ENCODE peak calls at places on chromosomes 3 and 15, in seven cellular contexts. One of them, this sample, is unnamed.

GRCh38 chr3:128726691-128727031 is 678 bp downstream of the RAB7A start:
- DNase-seq in AG10803: peak
- DNase-seq in kidney epithelial cell: peak
- DNase-seq in tibial nerve: peak
- DNase-seq in MCF 10A: peak
- DNase-seq in cardiac muscle cell: peak
- DNase-seq in uterus: peak
- DNase-seq in this sample: peak

GRCh38 chr15:81296673-81297072 is 27.3 kb downstream of the STARD5 start:
- DNase-seq in AG10803: no peak
- DNase-seq in uterus: no peak
- DNase-seq in tibial nerve: no peak
- DNase-seq in cardiac muscle cell: no peak
- DNase-seq in kidney epithelial cell: no peak
- DNase-seq in MCF 10A: peak
- DNase-seq in this sample: peak

GRCh38 chr3:81277853-81278252 is 483.6 kb downstream of the GBE1 start:
- DNase-seq in tibial nerve: no peak
- DNase-seq in MCF 10A: no peak
- DNase-seq in cardiac muscle cell: peak
- DNase-seq in AG10803: peak
- DNase-seq in kidney epithelial cell: no peak
- DNase-seq in uterus: no peak
- DNase-seq in this sample: no peak

GRCh38 chr3:194286747-194287146 is 64.4 kb downstream of the CPN2 start:
- DNase-seq in AG10803: no peak
- DNase-seq in kidney epithelial cell: no peak
- DNase-seq in uterus: peak
- DNase-seq in tibial nerve: no peak
- DNase-seq in MCF 10A: no peak
- DNase-seq in cardiac muscle cell: no peak
- DNase-seq in this sample: no peak

GRCh38 chr3:122092460-122093165 is 37.5 kb downstream of the CD86 start:
- DNase-seq in uterus: no peak
- DNase-seq in kidney epithelial cell: no peak
- DNase-seq in tibial nerve: no peak
- DNase-seq in cardiac muscle cell: peak
- DNase-seq in MCF 10A: peak
- DNase-seq in AG10803: peak
- DNase-seq in this sample: peak

GRCh38 chr3:113534365-113534764 is 2.0 kb downstream of the SIDT1 start:
- DNase-seq in MCF 10A: no peak
- DNase-seq in cardiac muscle cell: no peak
- DNase-seq in tibial nerve: no peak
- DNase-seq in uterus: no peak
- DNase-seq in kidney epithelial cell: no peak
- DNase-seq in AG10803: no peak
- DNase-seq in this sample: no peak

GRCh38 chr3:118675305-118675704 is 359.3 kb downstream of the IGSF11 start:
- DNase-seq in tibial nerve: no peak
- DNase-seq in AG10803: no peak
- DNase-seq in cardiac muscle cell: no peak
- DNase-seq in uterus: no peak
- DNase-seq in kidney epithelial cell: no peak
- DNase-seq in MCF 10A: no peak
- DNase-seq in this sample: no peak

GRCh38 chr15:57111002-57111401 is 192.6 kb downstream of the TCF12 start:
- DNase-seq in MCF 10A: no peak
- DNase-seq in cardiac muscle cell: no peak
- DNase-seq in kidney epithelial cell: no peak
- DNase-seq in tibial nerve: no peak
- DNase-seq in uterus: no peak
- DNase-seq in AG10803: no peak
- DNase-seq in this sample: no peak

GRCh38 chr3:63762180-63762579 is 56.9 kb upstream of the C3orf49 start:
- DNase-seq in cardiac muscle cell: peak
- DNase-seq in AG10803: peak
- DNase-seq in tibial nerve: no peak
- DNase-seq in MCF 10A: no peak
- DNase-seq in uterus: no peak
- DNase-seq in kidney epithelial cell: no peak
- DNase-seq in this sample: no peak

GRCh38 chr3:129180461-129180860 is 3.2 kb downstream of the CNBP start:
- DNase-seq in uterus: no peak
- DNase-seq in tibial nerve: no peak
- DNase-seq in kidney epithelial cell: no peak
- DNase-seq in cardiac muscle cell: peak
- DNase-seq in AG10803: peak
- DNase-seq in MCF 10A: peak
- DNase-seq in this sample: no peak

GRCh38 chr15:25679492-25679891 is 183.6 kb downstream of the ATP10A start:
- DNase-seq in tibial nerve: no peak
- DNase-seq in kidney epithelial cell: no peak
- DNase-seq in cardiac muscle cell: no peak
- DNase-seq in MCF 10A: no peak
- DNase-seq in uterus: no peak
- DNase-seq in AG10803: no peak
- DNase-seq in this sample: no peak

GRCh38 chr15:58513008-58513407 is 81.2 kb downstream of the LIPC start:
- DNase-seq in uterus: no peak
- DNase-seq in cardiac muscle cell: no peak
- DNase-seq in MCF 10A: no peak
- DNase-seq in AG10803: no peak
- DNase-seq in tibial nerve: no peak
- DNase-seq in kidney epithelial cell: no peak
- DNase-seq in this sample: no peak

GRCh38 chr3:40875581-40875980 is 323.7 kb upstream of the CTNNB1 start:
- DNase-seq in tibial nerve: no peak
- DNase-seq in uterus: no peak
- DNase-seq in AG10803: no peak
- DNase-seq in kidney epithelial cell: no peak
- DNase-seq in cardiac muscle cell: no peak
- DNase-seq in MCF 10A: no peak
- DNase-seq in this sample: no peak

GRCh38 chr15:99436472-99437314 is 129.1 kb upstream of the MEF2A start:
- DNase-seq in kidney epithelial cell: no peak
- DNase-seq in MCF 10A: no peak
- DNase-seq in AG10803: no peak
- DNase-seq in uterus: peak
- DNase-seq in cardiac muscle cell: no peak
- DNase-seq in tibial nerve: peak
- DNase-seq in this sample: no peak

GRCh38 chr3:20256144-20256543 is 70.1 kb upstream of the SGO1 start:
- DNase-seq in AG10803: no peak
- DNase-seq in kidney epithelial cell: no peak
- DNase-seq in uterus: no peak
- DNase-seq in tibial nerve: no peak
- DNase-seq in cardiac muscle cell: no peak
- DNase-seq in MCF 10A: no peak
- DNase-seq in this sample: no peak

GRCh38 chr3:194977341-194977740 is 291.7 kb downstream of the FAM43A start:
- DNase-seq in kidney epithelial cell: no peak
- DNase-seq in tibial nerve: no peak
- DNase-seq in cardiac muscle cell: no peak
- DNase-seq in MCF 10A: no peak
- DNase-seq in AG10803: no peak
- DNase-seq in uterus: no peak
- DNase-seq in this sample: no peak

DNA sequence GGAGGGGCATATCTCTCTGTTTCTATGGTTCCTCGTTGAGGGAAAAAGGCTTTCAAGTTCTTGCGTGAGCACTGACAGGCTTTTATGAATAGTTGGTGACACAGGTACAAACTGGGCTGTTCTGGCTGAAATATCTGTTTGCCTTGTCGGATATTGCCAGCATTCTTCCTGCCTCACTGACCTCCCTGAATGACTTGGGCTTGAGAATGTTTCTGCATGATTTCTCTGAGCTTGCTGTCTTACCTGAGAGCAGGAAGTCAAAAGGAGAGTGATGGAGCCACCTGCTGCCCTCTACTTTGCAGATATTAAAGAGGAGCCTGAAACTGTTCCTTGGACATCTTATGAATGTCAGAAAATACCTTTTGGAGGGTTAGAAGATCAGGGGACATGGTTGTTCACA is 4.8 kb downstream of the GCNT3 start:
- DNase-seq in cardiac muscle cell: no peak
- DNase-seq in MCF 10A: no peak
- DNase-seq in tibial nerve: no peak
- DNase-seq in kidney epithelial cell: peak
- DNase-seq in AG10803: no peak
- DNase-seq in uterus: no peak
- DNase-seq in this sample: no peak
- TF ChIP-seq CTCF in cardiac muscle cell: no peak
- TF ChIP-seq CTCF in MCF 10A: no peak
- TF ChIP-seq CTCF in tibial nerve: no peak
- TF ChIP-seq CTCF in kidney epithelial cell: peak
- TF ChIP-seq CTCF in AG10803: no peak
- TF ChIP-seq CTCF in uterus: no peak
- TF ChIP-seq CTCF in this sample: no peak

GRCh38 chr15:70582143-70582945 is 181.0 kb downstream of the UACA start:
- DNase-seq in uterus: no peak
- DNase-seq in AG10803: peak
- DNase-seq in cardiac muscle cell: peak
- DNase-seq in tibial nerve: no peak
- DNase-seq in MCF 10A: peak
- DNase-seq in kidney epithelial cell: no peak
- DNase-seq in this sample: no peak

GRCh38 chr15:70585707-70586034 is 177.7 kb downstream of the UACA start:
- DNase-seq in kidney epithelial cell: no peak
- DNase-seq in uterus: no peak
- DNase-seq in AG10803: no peak
- DNase-seq in tibial nerve: no peak
- DNase-seq in cardiac muscle cell: no peak
- DNase-seq in MCF 10A: no peak
- DNase-seq in this sample: no peak

GRCh38 chr15:70586241-70586640 is 177.1 kb downstream of the UACA start:
- DNase-seq in cardiac muscle cell: no peak
- DNase-seq in kidney epithelial cell: no peak
- DNase-seq in MCF 10A: no peak
- DNase-seq in AG10803: no peak
- DNase-seq in uterus: no peak
- DNase-seq in tibial nerve: no peak
- DNase-seq in this sample: no peak

GRCh38 chr15:70584441-70584837 is 178.9 kb downstream of the UACA start:
- DNase-seq in kidney epithelial cell: no peak
- DNase-seq in cardiac muscle cell: no peak
- DNase-seq in MCF 10A: no peak
- DNase-seq in tibial nerve: no peak
- DNase-seq in AG10803: no peak
- DNase-seq in uterus: no peak
- DNase-seq in this sample: no peak

DNA sequence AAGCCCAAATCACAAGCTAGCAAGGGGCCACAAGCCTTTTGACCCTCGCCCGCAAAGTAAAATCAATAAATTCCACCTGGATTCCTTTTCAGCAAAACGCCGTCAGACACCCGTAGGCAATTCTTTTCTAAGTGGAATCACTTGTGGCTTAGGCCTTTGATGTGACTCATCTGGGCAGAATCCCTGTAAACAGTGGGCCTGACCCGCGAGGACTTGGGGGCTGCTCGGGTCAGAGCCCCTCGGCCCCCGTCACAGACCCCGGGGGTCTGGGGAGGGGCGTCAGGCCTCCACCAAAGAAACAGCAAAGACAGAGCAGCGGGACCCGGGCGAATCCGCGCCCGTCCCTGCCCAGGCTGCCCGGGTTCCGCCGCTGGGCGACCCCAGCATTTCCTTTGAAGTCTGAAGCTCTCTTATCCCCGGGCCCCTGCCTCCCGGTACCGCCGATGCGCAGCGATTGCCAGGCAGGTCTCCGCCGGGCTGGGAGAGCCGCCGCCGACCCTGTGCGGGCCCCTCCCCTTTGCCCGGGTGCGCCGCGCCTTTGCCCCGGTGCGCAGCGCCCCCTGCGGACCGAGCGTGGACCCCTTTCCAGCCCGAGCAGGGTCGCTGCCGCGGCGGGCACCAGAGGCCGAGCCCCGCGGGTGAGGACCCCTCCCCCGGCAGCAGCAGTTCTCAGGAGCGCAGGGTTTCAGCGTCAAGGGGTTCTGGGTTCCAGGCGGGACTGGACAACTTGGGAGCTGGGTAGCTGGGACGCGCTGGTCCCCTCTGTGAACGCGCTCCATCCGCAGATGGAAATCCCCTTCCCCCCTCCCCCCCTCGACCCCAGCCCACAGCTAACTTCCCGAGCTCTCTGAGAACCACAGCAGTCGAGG is 178.3 kb downstream of the UACA start:
- DNase-seq in MCF 10A: no peak
- DNase-seq in cardiac muscle cell: no peak
- DNase-seq in uterus: no peak
- DNase-seq in tibial nerve: no peak
- DNase-seq in AG10803: peak
- DNase-seq in kidney epithelial cell: peak
- DNase-seq in this sample: peak
- TF ChIP-seq CTCF in MCF 10A: peak
- TF ChIP-seq CTCF in cardiac muscle cell: peak
- TF ChIP-seq CTCF in uterus: peak
- TF ChIP-seq CTCF in tibial nerve: peak
- TF ChIP-seq CTCF in AG10803: peak
- TF ChIP-seq CTCF in kidney epithelial cell: peak
- TF ChIP-seq CTCF in this sample: peak

DNA sequence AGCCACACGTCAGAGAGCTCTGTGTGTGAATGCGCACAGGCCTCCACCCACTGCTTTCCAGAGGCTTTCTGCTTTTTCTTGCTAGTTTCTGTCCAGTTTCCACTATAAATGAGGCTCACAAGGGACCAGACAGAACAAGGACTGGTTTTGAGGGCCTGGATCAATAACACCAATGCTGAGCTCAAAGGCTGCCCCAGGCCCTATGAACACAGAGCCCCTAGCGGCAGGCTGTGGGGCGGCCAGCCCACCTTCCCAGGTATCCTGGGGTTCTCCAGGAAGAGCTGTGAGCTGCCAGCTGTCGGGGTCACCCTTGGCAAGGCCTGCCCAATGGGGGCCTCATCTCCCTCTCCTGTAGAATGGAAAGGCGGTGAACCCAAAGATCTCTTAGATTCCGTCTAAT is 2.2 kb upstream of the ITIH3 start:
- DNase-seq in cardiac muscle cell: no peak
- DNase-seq in kidney epithelial cell: no peak
- DNase-seq in MCF 10A: no peak
- DNase-seq in AG10803: no peak
- DNase-seq in uterus: no peak
- DNase-seq in tibial nerve: no peak
- DNase-seq in this sample: peak
- TF ChIP-seq CTCF in cardiac muscle cell: peak
- TF ChIP-seq CTCF in kidney epithelial cell: peak
- TF ChIP-seq CTCF in MCF 10A: peak
- TF ChIP-seq CTCF in AG10803: no peak
- TF ChIP-seq CTCF in uterus: no peak
- TF ChIP-seq CTCF in tibial nerve: no peak
- TF ChIP-seq CTCF in this sample: peak

DNA sequence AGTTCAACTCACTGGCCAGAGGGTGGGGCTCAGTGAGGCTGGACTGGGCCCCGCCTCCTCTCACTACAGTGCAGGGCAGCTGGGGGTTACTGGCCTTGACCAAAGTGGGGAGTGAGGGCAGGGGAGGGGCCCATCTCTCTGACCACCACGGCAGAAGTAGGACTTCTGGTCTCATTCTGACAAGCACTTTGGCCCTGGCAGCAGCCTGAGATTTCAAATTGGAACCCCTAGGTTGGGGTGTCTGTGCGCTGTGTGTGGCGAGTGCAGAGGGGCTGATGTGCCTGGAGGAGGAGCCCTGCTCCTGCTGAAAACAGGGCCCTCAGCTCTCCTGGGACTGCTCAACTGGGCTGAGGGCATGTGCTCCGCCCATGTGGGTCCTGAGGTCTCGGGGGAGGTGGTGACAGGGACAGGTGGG is 60.3 kb upstream of the RPL32 start:
- DNase-seq in tibial nerve: no peak
- DNase-seq in uterus: no peak
- DNase-seq in MCF 10A: no peak
- DNase-seq in AG10803: no peak
- DNase-seq in kidney epithelial cell: no peak
- DNase-seq in cardiac muscle cell: no peak
- DNase-seq in this sample: no peak
- TF ChIP-seq CTCF in tibial nerve: no peak
- TF ChIP-seq CTCF in uterus: no peak
- TF ChIP-seq CTCF in MCF 10A: no peak
- TF ChIP-seq CTCF in AG10803: no peak
- TF ChIP-seq CTCF in kidney epithelial cell: no peak
- TF ChIP-seq CTCF in cardiac muscle cell: no peak
- TF ChIP-seq CTCF in this sample: no peak